ENCODE peak calls at places on chromosome 6, in seven cellular contexts. One of them, this sample, is unnamed.

GRCh38 chr6:24667378-24667803 is 514 bp downstream of the ACOT13 start:
- DNase-seq in HepG2: peak
- DNase-seq in natural killer cell: no peak
- DNase-seq in activated CD8-positive, alpha-beta T cell treated with anti-CD3 and anti-CD28 coated beads for 36 hours: no peak
- DNase-seq in tibial nerve: no peak
- DNase-seq in A549: peak
- DNase-seq in cardiac fibroblast: peak
- DNase-seq in this sample: peak

GRCh38 chr6:139230421-139230840 is 61.4 kb downstream of the TXLNB start:
- DNase-seq in natural killer cell: no peak
- DNase-seq in cardiac fibroblast: peak
- DNase-seq in HepG2: no peak
- DNase-seq in tibial nerve: no peak
- DNase-seq in activated CD8-positive, alpha-beta T cell treated with anti-CD3 and anti-CD28 coated beads for 36 hours: no peak
- DNase-seq in A549: peak
- DNase-seq in this sample: peak

GRCh38 chr6:35166160-35166919 is 25.2 kb upstream of the TCP11 start:
- DNase-seq in cardiac fibroblast: no peak
- DNase-seq in A549: no peak
- DNase-seq in HepG2: no peak
- DNase-seq in natural killer cell: no peak
- DNase-seq in activated CD8-positive, alpha-beta T cell treated with anti-CD3 and anti-CD28 coated beads for 36 hours: no peak
- DNase-seq in tibial nerve: no peak
- DNase-seq in this sample: no peak

GRCh38 chr6:22294301-22294700 is 2.5 kb downstream of the PRL start:
- DNase-seq in HepG2: no peak
- DNase-seq in A549: no peak
- DNase-seq in activated CD8-positive, alpha-beta T cell treated with anti-CD3 and anti-CD28 coated beads for 36 hours: no peak
- DNase-seq in natural killer cell: no peak
- DNase-seq in tibial nerve: no peak
- DNase-seq in cardiac fibroblast: no peak
- DNase-seq in this sample: no peak

GRCh38 chr6:79170915-79171314 is 63.6 kb downstream of the HMGN3 start:
- DNase-seq in HepG2: no peak
- DNase-seq in A549: no peak
- DNase-seq in activated CD8-positive, alpha-beta T cell treated with anti-CD3 and anti-CD28 coated beads for 36 hours: no peak
- DNase-seq in cardiac fibroblast: peak
- DNase-seq in tibial nerve: no peak
- DNase-seq in natural killer cell: no peak
- DNase-seq in this sample: no peak

GRCh38 chr6:42929928-42930360 is 664 bp downstream of the CNPY3 start:
- DNase-seq in natural killer cell: peak
- DNase-seq in tibial nerve: no peak
- DNase-seq in activated CD8-positive, alpha-beta T cell treated with anti-CD3 and anti-CD28 coated beads for 36 hours: peak
- DNase-seq in HepG2: no peak
- DNase-seq in cardiac fibroblast: peak
- DNase-seq in A549: no peak
- DNase-seq in this sample: peak

GRCh38 chr6:17492350-17492749 is 99.0 kb downstream of the CAP2 start:
- DNase-seq in tibial nerve: no peak
- DNase-seq in natural killer cell: no peak
- DNase-seq in activated CD8-positive, alpha-beta T cell treated with anti-CD3 and anti-CD28 coated beads for 36 hours: no peak
- DNase-seq in cardiac fibroblast: no peak
- DNase-seq in A549: no peak
- DNase-seq in HepG2: no peak
- DNase-seq in this sample: no peak

GRCh38 chr6:35804996-35805736 is at the start of gene LHFPL5:
- DNase-seq in HepG2: peak
- DNase-seq in A549: no peak
- DNase-seq in cardiac fibroblast: peak
- DNase-seq in natural killer cell: peak
- DNase-seq in activated CD8-positive, alpha-beta T cell treated with anti-CD3 and anti-CD28 coated beads for 36 hours: peak
- DNase-seq in tibial nerve: no peak
- DNase-seq in this sample: peak

GRCh38 chr6:158662607-158663464 is 13.0 kb downstream of the SYTL3 start:
- DNase-seq in natural killer cell: no peak
- DNase-seq in activated CD8-positive, alpha-beta T cell treated with anti-CD3 and anti-CD28 coated beads for 36 hours: no peak
- DNase-seq in cardiac fibroblast: peak
- DNase-seq in A549: no peak
- DNase-seq in tibial nerve: no peak
- DNase-seq in HepG2: no peak
- DNase-seq in this sample: no peak

GRCh38 chr6:140581601-140582000 is 1207.2 kb upstream of the CITED2 start:
- DNase-seq in cardiac fibroblast: no peak
- DNase-seq in natural killer cell: no peak
- DNase-seq in A549: no peak
- DNase-seq in HepG2: no peak
- DNase-seq in activated CD8-positive, alpha-beta T cell treated with anti-CD3 and anti-CD28 coated beads for 36 hours: no peak
- DNase-seq in tibial nerve: no peak
- DNase-seq in this sample: no peak

GRCh38 chr6:117371492-117371891 is 54.2 kb downstream of the ROS1 start:
- DNase-seq in activated CD8-positive, alpha-beta T cell treated with anti-CD3 and anti-CD28 coated beads for 36 hours: no peak
- DNase-seq in HepG2: no peak
- DNase-seq in natural killer cell: no peak
- DNase-seq in tibial nerve: no peak
- DNase-seq in A549: no peak
- DNase-seq in cardiac fibroblast: no peak
- DNase-seq in this sample: no peak

GRCh38 chr6:134866563-134866962 is 83.3 kb downstream of the ALDH8A1 start:
- DNase-seq in A549: no peak
- DNase-seq in natural killer cell: no peak
- DNase-seq in HepG2: no peak
- DNase-seq in cardiac fibroblast: no peak
- DNase-seq in tibial nerve: no peak
- DNase-seq in activated CD8-positive, alpha-beta T cell treated with anti-CD3 and anti-CD28 coated beads for 36 hours: no peak
- DNase-seq in this sample: no peak

GRCh38 chr6:15663057-15663638 is 320 bp upstream of the DTNBP1 start:
- DNase-seq in cardiac fibroblast: peak
- DNase-seq in A549: peak
- DNase-seq in natural killer cell: no peak
- DNase-seq in HepG2: no peak
- DNase-seq in activated CD8-positive, alpha-beta T cell treated with anti-CD3 and anti-CD28 coated beads for 36 hours: no peak
- DNase-seq in tibial nerve: no peak
- DNase-seq in this sample: no peak

GRCh38 chr6:30685157-30685976 is 1.1 kb downstream of the PPP1R18 start:
- DNase-seq in activated CD8-positive, alpha-beta T cell treated with anti-CD3 and anti-CD28 coated beads for 36 hours: peak
- DNase-seq in cardiac fibroblast: peak
- DNase-seq in HepG2: no peak
- DNase-seq in natural killer cell: no peak
- DNase-seq in A549: no peak
- DNase-seq in tibial nerve: no peak
- DNase-seq in this sample: peak

GRCh38 chr6:140105857-140106256 is 731.4 kb upstream of the CITED2 start:
- DNase-seq in A549: peak
- DNase-seq in cardiac fibroblast: peak
- DNase-seq in activated CD8-positive, alpha-beta T cell treated with anti-CD3 and anti-CD28 coated beads for 36 hours: no peak
- DNase-seq in HepG2: peak
- DNase-seq in natural killer cell: no peak
- DNase-seq in tibial nerve: no peak
- DNase-seq in this sample: no peak

GRCh38 chr6:138410048-138410735 is 6.2 kb downstream of the HEBP2 start:
- DNase-seq in cardiac fibroblast: peak
- DNase-seq in activated CD8-positive, alpha-beta T cell treated with anti-CD3 and anti-CD28 coated beads for 36 hours: no peak
- DNase-seq in tibial nerve: no peak
- DNase-seq in A549: no peak
- DNase-seq in HepG2: no peak
- DNase-seq in natural killer cell: no peak
- DNase-seq in this sample: peak

DNA sequence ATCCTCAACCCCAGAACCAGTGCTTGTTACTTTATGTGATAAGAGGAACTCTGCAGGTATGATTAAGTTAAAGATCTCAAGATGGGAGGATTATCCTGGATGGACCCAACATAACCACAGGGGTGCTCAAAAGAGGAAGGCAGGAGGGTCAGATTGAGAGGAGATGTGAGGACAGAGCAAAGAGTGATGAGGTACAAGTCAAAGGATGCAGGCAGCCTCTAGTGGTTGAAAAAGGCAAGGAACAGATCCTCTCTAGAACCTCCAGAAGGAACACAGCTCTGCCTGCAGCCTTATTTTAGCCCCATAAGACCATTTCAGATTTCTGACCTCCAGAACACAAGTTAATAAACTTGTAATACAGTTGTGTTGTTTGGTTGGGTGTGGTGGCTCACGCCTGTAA is 41.2 kb downstream of the PDSS2 start:
- DNase-seq in tibial nerve: no peak
- DNase-seq in HepG2: peak
- DNase-seq in natural killer cell: no peak
- DNase-seq in cardiac fibroblast: peak
- DNase-seq in activated CD8-positive, alpha-beta T cell treated with anti-CD3 and anti-CD28 coated beads for 36 hours: no peak
- DNase-seq in A549: peak
- DNase-seq in this sample: peak
- TF ChIP-seq CTCF in tibial nerve: no peak
- TF ChIP-seq CTCF in HepG2: peak
- TF ChIP-seq CTCF in natural killer cell: no peak
- TF ChIP-seq CTCF in cardiac fibroblast: peak
- TF ChIP-seq CTCF in activated CD8-positive, alpha-beta T cell treated with anti-CD3 and anti-CD28 coated beads for 36 hours: peak
- TF ChIP-seq CTCF in A549: no peak
- TF ChIP-seq CTCF in this sample: peak

DNA sequence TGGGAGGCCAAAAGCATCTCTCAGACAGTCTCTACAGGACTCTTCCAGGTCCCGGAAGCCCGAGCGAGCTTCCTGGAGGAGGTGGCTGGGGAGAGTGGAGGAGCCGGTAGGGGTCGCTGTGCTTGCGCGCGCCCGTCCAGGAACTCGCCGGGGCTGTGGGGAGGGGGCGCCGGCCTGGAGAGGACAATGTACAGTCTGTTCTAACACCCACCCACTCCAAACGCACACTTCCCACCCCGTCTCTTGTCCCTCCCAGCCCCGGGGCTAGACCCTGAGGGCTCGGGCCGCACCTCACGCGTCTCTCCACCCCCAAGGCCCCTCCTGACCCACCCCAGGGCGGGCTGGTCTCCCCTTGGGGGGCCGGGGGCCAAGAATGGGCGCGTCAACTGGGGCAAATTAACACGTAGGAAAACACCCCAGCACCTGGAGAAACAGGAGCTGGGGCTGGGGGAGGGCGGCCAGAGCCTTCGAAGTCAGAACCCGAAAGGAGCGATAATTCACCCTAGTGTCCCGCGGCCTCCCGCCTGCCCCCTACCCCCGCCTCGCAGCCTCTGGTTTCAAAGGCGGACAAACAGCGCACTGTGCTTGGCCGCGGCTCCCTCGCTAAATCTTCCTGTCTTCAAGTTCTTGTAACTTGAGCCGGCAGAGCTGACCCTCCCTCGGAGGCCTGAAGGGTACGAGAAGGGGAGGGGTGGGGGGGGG is 103.2 kb upstream of the FOXP4 start:
- DNase-seq in natural killer cell: no peak
- DNase-seq in activated CD8-positive, alpha-beta T cell treated with anti-CD3 and anti-CD28 coated beads for 36 hours: peak
- DNase-seq in A549: no peak
- DNase-seq in tibial nerve: peak
- DNase-seq in cardiac fibroblast: peak
- DNase-seq in HepG2: no peak
- DNase-seq in this sample: no peak
- TF ChIP-seq CTCF in natural killer cell: peak
- TF ChIP-seq CTCF in activated CD8-positive, alpha-beta T cell treated with anti-CD3 and anti-CD28 coated beads for 36 hours: peak
- TF ChIP-seq CTCF in A549: no peak
- TF ChIP-seq CTCF in tibial nerve: peak
- TF ChIP-seq CTCF in cardiac fibroblast: peak
- TF ChIP-seq CTCF in HepG2: peak
- TF ChIP-seq CTCF in this sample: no peak

GRCh38 chr6:36958775-36959554 is 4.4 kb downstream of the PI16 start:
- DNase-seq in tibial nerve: no peak
- DNase-seq in activated CD8-positive, alpha-beta T cell treated with anti-CD3 and anti-CD28 coated beads for 36 hours: no peak
- DNase-seq in cardiac fibroblast: no peak
- DNase-seq in natural killer cell: no peak
- DNase-seq in HepG2: no peak
- DNase-seq in A549: no peak
- DNase-seq in this sample: no peak
- TF ChIP-seq CTCF in tibial nerve: no peak
- TF ChIP-seq CTCF in activated CD8-positive, alpha-beta T cell treated with anti-CD3 and anti-CD28 coated beads for 36 hours: no peak
- TF ChIP-seq CTCF in cardiac fibroblast: no peak
- TF ChIP-seq CTCF in natural killer cell: no peak
- TF ChIP-seq CTCF in HepG2: peak
- TF ChIP-seq CTCF in A549: no peak
- TF ChIP-seq CTCF in this sample: no peak

GRCh38 chr6:10441004-10441654 is 26.3 kb upstream of the TFAP2A start:
- DNase-seq in cardiac fibroblast: peak
- DNase-seq in A549: peak
- DNase-seq in natural killer cell: no peak
- DNase-seq in activated CD8-positive, alpha-beta T cell treated with anti-CD3 and anti-CD28 coated beads for 36 hours: no peak
- DNase-seq in HepG2: peak
- DNase-seq in tibial nerve: no peak
- DNase-seq in this sample: no peak
- TF ChIP-seq CTCF in cardiac fibroblast: no peak
- TF ChIP-seq CTCF in A549: no peak
- TF ChIP-seq CTCF in natural killer cell: no peak
- TF ChIP-seq CTCF in activated CD8-positive, alpha-beta T cell treated with anti-CD3 and anti-CD28 coated beads for 36 hours: no peak
- TF ChIP-seq CTCF in HepG2: peak
- TF ChIP-seq CTCF in tibial nerve: no peak
- TF ChIP-seq CTCF in this sample: no peak

GRCh38 chr6:110873981-110874879 is at the start of gene AMD1:
- DNase-seq in A549: peak
- DNase-seq in activated CD8-positive, alpha-beta T cell treated with anti-CD3 and anti-CD28 coated beads for 36 hours: peak
- DNase-seq in tibial nerve: peak
- DNase-seq in cardiac fibroblast: peak
- DNase-seq in HepG2: peak
- DNase-seq in natural killer cell: peak
- DNase-seq in this sample: peak
- TF ChIP-seq CTCF in A549: no peak
- TF ChIP-seq CTCF in activated CD8-positive, alpha-beta T cell treated with anti-CD3 and anti-CD28 coated beads for 36 hours: no peak
- TF ChIP-seq CTCF in tibial nerve: peak
- TF ChIP-seq CTCF in cardiac fibroblast: no peak
- TF ChIP-seq CTCF in HepG2: no peak
- TF ChIP-seq CTCF in natural killer cell: no peak
- TF ChIP-seq CTCF in this sample: no peak

DNA sequence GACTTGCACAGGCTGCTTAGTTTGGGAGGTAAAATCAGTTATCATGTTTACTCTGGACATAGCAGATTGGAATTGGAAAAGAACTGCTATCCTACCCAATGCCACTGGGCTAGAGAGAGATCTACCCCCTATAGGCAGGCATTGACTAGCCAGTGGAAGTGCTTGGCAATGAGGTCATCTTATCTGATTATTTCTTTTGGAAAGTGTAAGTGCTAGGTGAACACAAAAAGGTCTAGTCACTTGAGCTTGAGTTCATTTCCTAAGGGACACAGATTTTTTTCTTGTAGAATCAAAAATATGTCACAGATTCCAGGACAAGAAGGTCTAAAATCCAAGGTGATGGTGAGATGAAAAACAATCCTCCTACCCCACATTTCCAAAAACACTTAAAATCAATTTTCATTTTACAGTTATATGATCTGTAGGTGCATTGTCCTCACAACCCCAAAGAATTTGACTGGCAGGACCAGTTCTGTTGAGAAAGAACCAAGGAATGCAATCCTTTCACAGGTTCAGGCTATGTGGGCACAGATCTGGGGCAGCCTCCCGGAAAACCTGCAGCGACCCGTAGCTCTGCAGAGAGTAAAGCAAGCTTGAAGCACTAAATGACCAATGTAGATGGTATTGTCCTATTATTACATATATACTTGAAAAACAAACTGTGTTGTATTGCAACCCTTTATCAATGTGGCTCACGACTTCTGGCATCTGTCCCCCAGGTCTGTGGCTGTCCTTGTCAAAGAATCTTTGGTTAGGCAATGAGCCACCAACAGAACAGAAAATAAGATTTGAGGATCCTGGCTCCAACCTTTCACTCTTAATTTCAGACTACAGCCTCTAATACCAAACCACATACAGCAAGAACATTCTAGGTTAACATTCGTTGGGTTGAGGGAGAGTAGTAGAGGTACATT is 67.3 kb upstream of the ADTRP start:
- DNase-seq in HepG2: no peak
- DNase-seq in natural killer cell: no peak
- DNase-seq in tibial nerve: no peak
- DNase-seq in activated CD8-positive, alpha-beta T cell treated with anti-CD3 and anti-CD28 coated beads for 36 hours: no peak
- DNase-seq in A549: no peak
- DNase-seq in cardiac fibroblast: no peak
- DNase-seq in this sample: no peak
- TF ChIP-seq CTCF in HepG2: no peak
- TF ChIP-seq CTCF in natural killer cell: no peak
- TF ChIP-seq CTCF in tibial nerve: no peak
- TF ChIP-seq CTCF in activated CD8-positive, alpha-beta T cell treated with anti-CD3 and anti-CD28 coated beads for 36 hours: no peak
- TF ChIP-seq CTCF in A549: no peak
- TF ChIP-seq CTCF in cardiac fibroblast: no peak
- TF ChIP-seq CTCF in this sample: no peak

This sample was measured in HL-60.